ENCODE peak calls at places on chromosome 16, in seven cellular contexts. I is hepatocyte, O is OCI-LY7, S is neural progenitor cell, B is PC-3, D is SK-N-SH, T is GM23338. H is an unnamed sample.

GRCh38 chr16:81181013-81181720 is 57.3 kb upstream of the BCO1 start:
- DNase-seq in O (no peak), I (peak; percentile 94), S (peak; percentile 88), T (peak; percentile 98), D (no peak), B (peak; percentile 96), H (peak; percentile 99)

GRCh38 chr16:4373909-4374742 is 2.5 kb downstream of the VASN start:
- DNase-seq in D (no peak), B (peak; percentile 48), T (peak; percentile 79), O (no peak), S (peak; percentile 78), I (peak; percentile 87), H (peak; percentile 95)

GRCh38 chr16:66081967-66082366 is 284.5 kb upstream of the CDH5 start:
- DNase-seq in I (peak; percentile 34), O (no peak), S (no peak), B (peak; percentile 94), D (no peak), T (peak; percentile 59), H (peak; percentile 93)

GRCh38 chr16:64364894-64365293 is 757.0 kb downstream of the CDH11 start:
- DNase-seq in I (no peak), O (no peak), B (peak; percentile 30), D (no peak), S (no peak), T (no peak), H (peak; percentile 38)

GRCh38 chr16:56475226-56475625 is 23.9 kb downstream of the OGFOD1 start:
- DNase-seq in T (no peak), B (no peak), D (no peak), S (no peak), O (no peak), I (no peak), H (no peak)

GRCh38 chr16:5257462-5257861 is 159.9 kb upstream of the EEF2KMT start:
- DNase-seq in B (no peak), O (no peak), S (no peak), T (no peak), I (no peak), D (no peak), H (no peak)

GRCh38 chr16:57824880-57825279 is 22.6 kb upstream of the KIFC3 start:
- DNase-seq in S (no peak), B (peak; percentile 65), I (peak; percentile 70), O (no peak), T (peak; percentile 19), D (no peak), H (no peak)

GRCh38 chr16:4664538-4665418 is 28.6 kb upstream of the NUDT16L1 start:
- DNase-seq in S (no peak), D (no peak), T (no peak), I (no peak), O (no peak), B (no peak), H (no peak)

GRCh38 chr16:31528726-31529397 is 1.2 kb downstream of the AHSP start:
- DNase-seq in D (no peak), I (peak; percentile 32), B (no peak), T (peak; percentile 70), S (no peak), O (no peak), H (peak; percentile 28)
- H3K4me3 ChIP-seq in D (peak overlapping the region; percentile 23), I (peak overlapping the region; percentile 23), B (no peak overlapping the region), T (peak overlapping the region; percentile 76), S (peak overlapping the region; percentile 58), O (no peak overlapping the region), H (peak overlapping the region; percentile 64)

GRCh38 chr16:84247341-84247740 is 7.5 kb upstream of the KCNG4 start:
- DNase-seq in B (peak; percentile 12), T (no peak), D (no peak), I (no peak), O (no peak), S (no peak), H (peak; percentile 35)
- TF ChIP-seq EZH2phosphoT487 in B (no peak), T (no peak), D (no peak), I (no peak), O (no peak), S (no peak), H (no peak)

DNA sequence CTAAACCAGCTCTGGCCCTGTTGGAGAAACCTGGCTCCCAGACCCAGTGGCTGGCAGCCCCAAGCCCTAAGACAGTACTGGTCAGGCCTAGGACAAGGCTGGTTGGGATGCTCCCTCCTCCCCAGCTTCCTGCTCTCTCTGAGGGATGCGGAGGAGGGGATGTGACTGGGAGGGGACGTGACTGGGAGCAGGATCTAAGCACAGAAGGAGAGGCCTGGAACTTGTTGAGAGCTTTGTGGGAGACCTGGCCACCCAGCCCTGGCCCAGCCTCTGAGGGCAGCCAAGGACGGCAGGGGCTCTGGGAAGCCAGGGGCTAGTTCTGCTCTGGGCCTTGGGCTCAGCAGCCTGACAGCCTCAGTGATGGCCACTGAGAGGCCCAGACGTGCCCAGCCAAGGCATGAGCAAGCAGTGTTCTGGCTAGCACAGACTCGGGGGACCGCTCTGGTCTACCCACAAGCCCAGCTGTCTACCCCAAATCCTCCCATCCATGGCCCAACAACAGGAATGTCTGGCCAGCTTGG is 22.8 kb downstream of the ATP6V0D1 start:
- DNase-seq in T (no peak), I (no peak), D (no peak), B (no peak), O (no peak), S (no peak), H (peak; percentile 45)
- H3K4me1 ChIP-seq in T (no peaks in the 10 kb centered on the region), I (peaks cover 44% of the 10 kb centered on the region), D (peaks cover 52% of the 10 kb centered on the region), B (no peaks in the 10 kb centered on the region), O (no peaks in the 10 kb centered on the region), S (no peaks in the 10 kb centered on the region), H (peaks cover 41% of the 10 kb centered on the region)

DNA sequence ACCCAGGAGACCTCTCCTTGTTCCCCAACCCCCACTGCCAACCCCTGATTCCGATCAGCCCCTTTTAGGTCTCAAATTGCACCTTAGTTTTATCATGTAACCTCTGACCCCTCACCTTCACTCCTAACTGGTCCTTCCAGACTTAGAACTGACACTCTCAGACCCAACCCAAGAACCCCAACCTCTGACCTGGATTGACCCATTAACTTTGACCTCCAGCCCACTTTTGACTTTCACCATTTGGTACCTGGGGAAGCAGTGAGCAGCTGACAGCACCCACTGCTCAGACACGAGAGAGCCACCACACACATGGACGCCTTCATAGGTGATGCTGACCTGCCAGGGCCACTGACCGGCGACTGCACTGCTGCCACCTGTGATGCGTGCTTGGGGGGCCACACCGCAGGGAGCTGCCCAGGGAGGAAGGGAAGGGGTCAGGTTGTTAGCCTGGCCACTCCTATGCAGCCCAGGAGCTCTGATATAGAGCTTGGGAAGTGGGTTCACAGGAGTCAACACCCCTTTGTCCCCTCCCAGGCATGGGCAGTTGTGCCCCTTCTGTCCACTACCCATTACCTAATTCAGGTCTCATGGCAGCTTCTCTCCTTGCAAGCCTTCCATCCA is 2.4 kb downstream of the PRSS8 start:
- DNase-seq in O (no peak), B (no peak), D (no peak), T (no peak), I (no peak), S (no peak), H (no peak)
- H3K4me3 ChIP-seq in O (no peak overlapping the region), B (no peak overlapping the region), D (no peak overlapping the region), T (peak overlapping the region; percentile 94), I (no peak overlapping the region), S (no peak overlapping the region), H (no peak overlapping the region)

DNA sequence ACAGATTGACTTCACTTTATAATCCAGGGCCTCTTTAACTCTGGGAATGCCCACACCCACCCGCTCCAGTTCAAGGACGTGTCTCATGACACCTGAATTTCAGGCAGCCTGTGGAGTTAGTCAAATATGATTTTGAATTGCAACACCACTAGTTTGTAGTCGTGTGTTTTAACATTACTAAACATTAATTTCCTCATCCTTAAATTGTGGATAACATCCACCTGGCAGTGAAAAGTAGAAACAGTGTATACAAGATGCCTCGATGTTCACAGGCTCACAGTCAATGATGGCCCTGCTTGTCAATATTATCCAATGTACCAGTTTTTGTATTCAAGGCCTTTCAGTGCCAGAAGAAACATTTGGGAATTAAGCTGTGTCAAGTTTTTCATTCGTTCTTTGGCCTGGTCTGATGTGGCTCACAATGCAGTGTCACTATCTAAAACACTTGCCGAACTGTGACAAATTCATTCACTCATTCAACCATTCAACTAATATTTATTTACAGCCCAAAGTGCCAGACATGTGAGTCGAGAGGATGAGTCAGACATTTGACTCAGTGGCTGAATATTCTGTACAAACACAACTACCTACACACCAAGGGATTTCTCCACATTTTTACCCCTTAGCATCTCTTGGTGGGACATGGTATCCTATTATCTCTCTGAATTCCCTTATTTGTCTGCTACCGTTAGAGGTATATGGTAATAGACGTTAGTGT is 1.4 kb downstream of the MEIOB start:
- DNase-seq in I (peak; percentile 28), D (no peak), O (no peak), S (no peak), B (peak; percentile 84), T (no peak), H (peak; percentile 90)
- TF ChIP-seq EZH2phosphoT487 in I (no peak), D (no peak), O (no peak), S (no peak), B (no peak), T (no peak), H (no peak)

DNA sequence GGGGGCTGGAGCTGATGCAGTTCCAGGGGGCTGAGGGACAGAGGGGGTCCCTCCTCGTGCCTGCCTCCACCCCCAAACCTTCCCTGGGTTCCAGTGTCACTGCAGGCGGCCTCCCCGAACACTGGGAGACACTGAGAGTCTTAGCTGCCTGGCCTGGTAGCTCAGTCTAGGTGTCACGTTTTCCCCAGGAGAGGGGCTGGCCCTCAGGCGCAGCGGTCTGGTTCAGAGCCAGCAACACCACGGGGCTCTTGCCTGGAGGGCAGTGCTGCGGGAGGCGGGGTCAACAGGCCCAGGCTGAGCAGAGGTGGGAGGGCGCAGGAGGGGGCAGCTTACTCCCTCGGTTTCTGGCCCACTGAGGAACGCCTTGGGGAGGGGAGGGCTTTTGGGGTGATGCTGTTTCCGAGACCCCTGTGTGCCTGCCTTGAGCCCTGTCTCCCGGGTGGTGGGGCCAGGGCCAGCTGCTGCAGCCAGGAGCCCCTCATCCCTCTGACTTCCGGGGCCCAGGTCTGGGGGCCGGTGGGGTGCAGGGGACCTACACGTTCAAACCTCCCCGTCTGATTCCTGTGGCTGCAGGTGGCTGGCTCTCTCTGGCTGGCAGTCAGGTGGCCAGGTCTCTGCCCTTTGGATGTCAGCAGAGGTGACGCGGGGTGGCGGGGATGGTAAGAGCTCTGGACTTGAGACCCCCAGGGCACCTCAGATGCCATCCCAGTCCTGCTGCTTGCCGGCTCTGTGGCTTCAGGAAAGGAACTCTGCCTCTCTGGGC is 89.3 kb upstream of the GSE1 start:
- DNase-seq in S (peak; percentile 46), T (peak; percentile 65), I (peak; percentile 74), O (no peak), D (peak; percentile 66), B (no peak), H (no peak)
- H3K4me1 ChIP-seq in S (peaks cover 39% of the 10 kb centered on the region), T (peaks cover 10% of the 10 kb centered on the region), I (peaks cover 71% of the 10 kb centered on the region), O (peaks cover 13% of the 10 kb centered on the region), D (peaks cover 45% of the 10 kb centered on the region), B (peaks cover 27% of the 10 kb centered on the region), H (no peaks in the 10 kb centered on the region)

DNA sequence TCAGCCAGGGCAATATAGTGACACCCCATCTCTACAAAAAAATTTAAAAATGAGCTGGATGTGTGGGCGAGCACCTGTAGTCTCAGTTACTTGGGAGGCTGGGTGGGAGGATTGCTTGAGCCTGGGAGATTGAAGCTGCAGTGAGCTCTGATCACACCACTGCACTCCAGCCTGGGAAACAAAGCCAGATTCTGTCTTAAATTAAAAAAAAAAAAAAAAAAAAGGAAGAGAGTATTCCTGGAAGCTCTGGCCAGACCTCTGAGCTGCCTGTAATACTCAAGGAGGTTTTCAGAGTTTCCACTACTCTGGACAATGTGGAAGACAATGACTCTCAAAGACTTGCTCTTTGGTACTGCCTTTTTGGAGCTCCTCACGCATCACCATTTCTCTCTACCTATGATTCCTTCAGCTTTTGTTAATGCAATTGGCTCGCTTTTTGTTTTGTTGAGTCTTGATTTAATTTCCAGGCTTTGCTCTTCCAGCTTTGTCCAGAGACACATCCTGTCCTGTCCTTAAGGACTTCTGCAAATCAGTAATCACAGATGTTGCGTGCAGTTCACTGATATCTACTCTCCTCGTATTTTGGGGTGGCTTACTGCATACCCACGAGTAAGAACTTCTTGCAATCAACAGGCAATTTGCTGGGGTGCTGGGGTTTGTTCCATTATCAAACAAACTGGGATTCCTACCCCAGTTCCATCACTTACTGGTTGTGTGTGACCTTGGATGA is 10.8 kb downstream of the CHD9 start:
- DNase-seq in D (no peak), O (no peak), I (no peak), S (no peak), T (no peak), B (no peak), H (peak; percentile 27)
- H3K4me3 ChIP-seq in D (no peak overlapping the region), O (peak overlapping the region; percentile 12), I (no peak overlapping the region), S (no peak overlapping the region), T (no peak overlapping the region), B (no peak overlapping the region), H (no peak overlapping the region)